ENCODE peak calls at places on chromosomes 12 and 14, in seven cellular contexts. X, M, A, E, D, V and Y are unnamed samples.

GRCh38 chr12:82047480-82047879 is 288.3 kb upstream of the PPFIA2 start:
- DNase-seq in X (no peak), E (no peak), D (no peak), A (peak; percentile 4), V (no peak), M (no peak), Y (no peak)

GRCh38 chr14:32167907-32168306 is 33.9 kb upstream of the RNU6-7 start:
- DNase-seq in M (no peak), A (no peak), X (no peak), D (no peak), E (no peak), V (no peak), Y (no peak)

GRCh38 chr12:124853781-124854636 is 9.7 kb downstream of the SCARB1 start:
- DNase-seq in M (no peak), V (no peak), A (peak; percentile 50), E (no peak), D (no peak), X (no peak), Y (no peak)

GRCh38 chr14:92121670-92122350 is at the start of the genes CPSF2 and NDUFB1:
- DNase-seq in D (peak; percentile 93), A (peak; percentile 65), V (peak; percentile 87), E (peak; percentile 80), X (peak; percentile 90), M (peak; percentile 90), Y (peak; percentile 66)

GRCh38 chr12:96397756-96398421 is 2.4 kb downstream of the CDK17 start:
- DNase-seq in V (no peak), D (no peak), X (no peak), A (no peak), E (peak; percentile 43), M (no peak), Y (no peak)

GRCh38 chr14:24058951-24059475 is 7.2 kb downstream of the CARMIL3 start:
- DNase-seq in V (peak; percentile 10), D (no peak), X (no peak), M (no peak), A (no peak), E (no peak), Y (no peak)

GRCh38 chr12:7899755-7900154 is 27.0 kb upstream of the SLC2A14 start:
- DNase-seq in V (no peak), A (peak; percentile 89), X (no peak), E (no peak), D (no peak), M (no peak), Y (no peak)

GRCh38 chr12:109717390-109718357 is 4.0 kb downstream of the FAM222A start:
- DNase-seq in D (no peak), V (no peak), E (no peak), M (no peak), X (no peak), A (no peak), Y (no peak)

GRCh38 chr14:65413739-65414045 is 1.2 kb downstream of the FUT8 start:
- DNase-seq in A (no peak), X (no peak), M (no peak), V (no peak), E (no peak), D (no peak), Y (no peak)

GRCh38 chr12:106766393-106766826 is 8.1 kb upstream of the RIC8B start:
- DNase-seq in V (no peak), E (peak; percentile 43), A (peak; percentile 60), D (no peak), M (no peak), X (peak; percentile 54), Y (no peak)

GRCh38 chr12:26406813-26407212 is 211.4 kb downstream of the SSPN start:
- DNase-seq in E (no peak), X (no peak), M (no peak), V (no peak), D (no peak), A (no peak), Y (no peak)

GRCh38 chr12:4224211-4224878 is 49.2 kb upstream of the CCND2 start:
- DNase-seq in M (no peak), D (no peak), A (no peak), V (no peak), E (no peak), X (no peak), Y (peak; percentile 8)

GRCh38 chr12:70006619-70006973 is 181.6 kb downstream of the MYRFL start:
- DNase-seq in M (no peak), X (no peak), E (no peak), D (no peak), A (no peak), V (no peak), Y (no peak)

GRCh38 chr12:119149270-119149669 is 29.5 kb upstream of the HSPB8 start:
- DNase-seq in D (no peak), X (no peak), E (no peak), M (no peak), V (no peak), A (no peak), Y (no peak)

GRCh38 chr12:22447223-22447622 is 97.1 kb downstream of the C2CD5 start:
- DNase-seq in A (no peak), V (no peak), X (no peak), E (no peak), D (no peak), M (no peak), Y (no peak)

GRCh38 chr14:100188392-100189030 is 29.1 kb upstream of the DEGS2 start:
- DNase-seq in E (no peak), V (no peak), D (no peak), M (no peak), X (no peak), A (no peak), Y (no peak)

GRCh38 chr12:108634225-108634795 is 616 bp upstream of the SELPLG start:
- DNase-seq in M (no peak), D (no peak), X (no peak), A (no peak), V (no peak), E (no peak), Y (no peak)

GRCh38 chr14:63725786-63726185 is 2.1 kb downstream of the SGPP1 start:
- DNase-seq in M (no peak), V (no peak), X (no peak), E (peak; percentile 19), D (no peak), A (no peak), Y (no peak)

GRCh38 chr12:4588916-4589315 is 26.9 kb downstream of the DYRK4 start:
- DNase-seq in A (no peak), M (no peak), X (no peak), D (no peak), V (no peak), E (no peak), Y (no peak)

GRCh38 chr14:26589998-26590397 is 7.8 kb downstream of the NOVA1 start:
- DNase-seq in A (no peak), V (no peak), X (no peak), E (no peak), M (no peak), D (no peak), Y (no peak)

GRCh38 chr14:98187302-98187701 is 1084.7 kb downstream of the BCL11B start:
- DNase-seq in D (no peak), V (no peak), M (no peak), X (no peak), A (no peak), E (no peak), Y (no peak)

GRCh38 chr12:112087851-112088250 is 20.7 kb downstream of the NAA25 start:
- DNase-seq in A (no peak), M (no peak), V (no peak), D (no peak), E (no peak), X (no peak), Y (no peak)

GRCh38 chr14:102508774-102509743 is 517 bp downstream of the ANKRD9 start:
- DNase-seq in X (peak; percentile 75), A (peak; percentile 48), M (peak; percentile 55), E (peak; percentile 22), D (no peak), V (peak; percentile 53), Y (peak; percentile 37)

GRCh38 chr14:102508410-102508773 is 1.2 kb downstream of the ANKRD9 start:
- DNase-seq in D (no peak), A (no peak), X (peak; percentile 62), V (no peak), E (no peak), M (peak; percentile 54), Y (no peak)

GRCh38 chr14:102506599-102506871 is 3.0 kb downstream of the ANKRD9 start:
- DNase-seq in V (no peak), M (no peak), X (no peak), A (no peak), D (no peak), E (no peak), Y (no peak)

GRCh38 chr14:102507026-102507860 is 2.3 kb downstream of the ANKRD9 start:
- DNase-seq in X (no peak), M (peak; percentile 26), V (no peak), E (no peak), A (no peak), D (no peak), Y (no peak)

GRCh38 chr14:102507891-102508312 is 1.7 kb downstream of the ANKRD9 start:
- DNase-seq in A (no peak), M (peak; percentile 43), V (no peak), D (no peak), X (no peak), E (no peak), Y (no peak)
- TF ChIP-seq CTCF in A (no peak), M (no peak), V (no peak), D (no peak), X (no peak), E (peak; percentile 6), Y (peak; percentile 27)

DNA sequence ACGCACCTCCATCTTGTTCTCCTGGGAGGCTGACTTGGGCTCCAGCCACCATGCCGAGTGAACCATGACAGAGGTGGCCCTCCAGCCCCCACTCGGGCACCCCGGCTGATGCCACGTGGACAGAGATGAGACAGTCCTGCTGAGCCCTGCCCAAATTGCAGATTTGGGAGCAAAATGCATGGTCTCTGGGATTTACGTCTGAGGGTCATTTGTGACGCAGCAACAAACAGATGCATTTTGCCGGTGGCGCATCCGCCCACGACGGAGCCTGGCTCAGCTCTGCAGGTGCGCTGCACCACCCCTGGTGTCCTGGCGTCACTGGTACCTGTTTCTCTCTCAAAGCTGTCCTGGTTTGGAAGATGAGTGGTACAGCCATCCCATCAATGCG is 31.1 kb upstream of the INF2 start:
- DNase-seq in D (no peak), E (no peak), M (no peak), A (no peak), X (no peak), V (no peak), Y (no peak)
- TF ChIP-seq CTCF in D (no peak), E (no peak), M (no peak), A (no peak), X (no peak), V (no peak), Y (no peak)

GRCh38 chr12:66189476-66189823 is 436 bp downstream of the IRAK3 start:
- DNase-seq in A (peak; percentile 24), X (no peak), E (no peak), M (no peak), D (no peak), V (no peak), Y (no peak)
- TF ChIP-seq CTCF in A (no peak), X (no peak), E (no peak), M (no peak), D (no peak), V (no peak), Y (no peak)

DNA sequence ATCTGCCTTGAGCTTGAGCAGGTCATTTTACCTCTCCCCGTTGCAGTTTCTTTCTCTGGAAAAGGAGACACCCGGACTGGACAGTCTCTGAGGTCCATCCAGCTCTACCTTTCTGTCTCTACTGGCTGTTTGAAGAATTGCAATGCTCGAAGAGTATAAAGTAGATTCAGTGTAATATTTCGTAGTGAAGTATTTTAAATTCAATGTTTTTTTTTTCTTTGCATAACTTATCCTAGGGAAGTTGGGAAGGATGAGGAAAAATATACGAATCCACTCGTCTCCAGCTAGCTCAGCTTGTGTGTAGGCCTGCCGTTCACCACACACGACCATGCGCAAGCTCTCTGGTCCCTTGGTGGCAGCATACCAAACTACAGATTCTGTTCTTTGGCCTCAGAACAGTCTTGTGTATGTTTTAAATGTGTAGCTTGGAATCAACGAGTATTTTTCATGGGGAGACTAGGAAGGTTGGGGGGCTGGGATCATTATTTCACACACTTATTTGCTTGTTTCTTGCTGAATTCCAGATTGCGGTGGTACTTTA is 307.9 kb downstream of the CACNA1C start:
- DNase-seq in D (no peak), E (no peak), M (no peak), V (no peak), A (no peak), X (no peak), Y (no peak)
- TF ChIP-seq CTCF in D (no peak), E (peak; percentile 33), M (peak; percentile 0), V (peak; percentile 27), A (peak; percentile 27), X (peak; percentile 51), Y (peak; percentile 50)